ENCODE peak calls at places on chromosomes 6 and 20, in nine cellular contexts. One of them, this sample, is unnamed.

GRCh38 chr6:35047265-35048011 is 93.7 kb downstream of the TCP11 start:
- DNase-seq in naive B cell: no peak
- DNase-seq in epithelial cell of prostate: no peak
- DNase-seq in activated naive CD8-positive, alpha-beta T cell treated with anti-CD3 and anti-CD28 coated beads, Interleukin-2, amount 50 U/mL, for 16 hours: no peak
- DNase-seq in CD8-positive, alpha-beta T cell: no peak
- DNase-seq in activated T-helper 1 cell treated with anti-CD3 and anti-CD28 coated beads, Interleukin-2, amount 50 U/mL, for 16 hours: no peak
- DNase-seq in endothelial cell: no peak
- DNase-seq in T-cell: no peak
- DNase-seq in stimulated activated naive CD8-positive, alpha-beta T cell treated with anti-CD3 and anti-CD28 coated beads, Interleukin-15, amount 100 ng/mL, for 72 hours: no peak
- DNase-seq in this sample: no peak

GRCh38 chr20:38645318-38645717 is 43.7 kb downstream of the ARHGAP40 start:
- DNase-seq in naive B cell: peak; percentile 7
- DNase-seq in epithelial cell of prostate: no peak
- DNase-seq in activated naive CD8-positive, alpha-beta T cell treated with anti-CD3 and anti-CD28 coated beads, Interleukin-2, amount 50 U/mL, for 16 hours: no peak
- DNase-seq in CD8-positive, alpha-beta T cell: no peak
- DNase-seq in activated T-helper 1 cell treated with anti-CD3 and anti-CD28 coated beads, Interleukin-2, amount 50 U/mL, for 16 hours: no peak
- DNase-seq in endothelial cell: no peak
- DNase-seq in T-cell: no peak
- DNase-seq in stimulated activated naive CD8-positive, alpha-beta T cell treated with anti-CD3 and anti-CD28 coated beads, Interleukin-15, amount 100 ng/mL, for 72 hours: no peak
- DNase-seq in this sample: no peak

GRCh38 chr6:44068607-44069296 is 58.5 kb downstream of the MRPL14 start:
- DNase-seq in naive B cell: no peak
- DNase-seq in epithelial cell of prostate: no peak
- DNase-seq in activated naive CD8-positive, alpha-beta T cell treated with anti-CD3 and anti-CD28 coated beads, Interleukin-2, amount 50 U/mL, for 16 hours: no peak
- DNase-seq in CD8-positive, alpha-beta T cell: no peak
- DNase-seq in activated T-helper 1 cell treated with anti-CD3 and anti-CD28 coated beads, Interleukin-2, amount 50 U/mL, for 16 hours: no peak
- DNase-seq in endothelial cell: no peak
- DNase-seq in T-cell: no peak
- DNase-seq in stimulated activated naive CD8-positive, alpha-beta T cell treated with anti-CD3 and anti-CD28 coated beads, Interleukin-15, amount 100 ng/mL, for 72 hours: no peak
- DNase-seq in this sample: no peak

GRCh38 chr20:57459278-57459677 is 65.7 kb downstream of the CTCFL start:
- DNase-seq in naive B cell: no peak
- DNase-seq in epithelial cell of prostate: no peak
- DNase-seq in activated naive CD8-positive, alpha-beta T cell treated with anti-CD3 and anti-CD28 coated beads, Interleukin-2, amount 50 U/mL, for 16 hours: no peak
- DNase-seq in CD8-positive, alpha-beta T cell: no peak
- DNase-seq in activated T-helper 1 cell treated with anti-CD3 and anti-CD28 coated beads, Interleukin-2, amount 50 U/mL, for 16 hours: no peak
- DNase-seq in endothelial cell: no peak
- DNase-seq in T-cell: no peak
- DNase-seq in stimulated activated naive CD8-positive, alpha-beta T cell treated with anti-CD3 and anti-CD28 coated beads, Interleukin-15, amount 100 ng/mL, for 72 hours: no peak
- DNase-seq in this sample: no peak

GRCh38 chr6:56246544-56246940 is 838 bp downstream of the COL21A1 start:
- DNase-seq in naive B cell: no peak
- DNase-seq in epithelial cell of prostate: no peak
- DNase-seq in activated naive CD8-positive, alpha-beta T cell treated with anti-CD3 and anti-CD28 coated beads, Interleukin-2, amount 50 U/mL, for 16 hours: no peak
- DNase-seq in CD8-positive, alpha-beta T cell: no peak
- DNase-seq in activated T-helper 1 cell treated with anti-CD3 and anti-CD28 coated beads, Interleukin-2, amount 50 U/mL, for 16 hours: no peak
- DNase-seq in endothelial cell: no peak
- DNase-seq in T-cell: no peak
- DNase-seq in stimulated activated naive CD8-positive, alpha-beta T cell treated with anti-CD3 and anti-CD28 coated beads, Interleukin-15, amount 100 ng/mL, for 72 hours: no peak
- DNase-seq in this sample: no peak

GRCh38 chr6:43120938-43121913 is 45.1 kb downstream of the PTK7 start:
- DNase-seq in naive B cell: no peak
- DNase-seq in epithelial cell of prostate: peak; percentile 70
- DNase-seq in activated naive CD8-positive, alpha-beta T cell treated with anti-CD3 and anti-CD28 coated beads, Interleukin-2, amount 50 U/mL, for 16 hours: no peak
- DNase-seq in CD8-positive, alpha-beta T cell: no peak
- DNase-seq in activated T-helper 1 cell treated with anti-CD3 and anti-CD28 coated beads, Interleukin-2, amount 50 U/mL, for 16 hours: no peak
- DNase-seq in endothelial cell: no peak
- DNase-seq in T-cell: no peak
- DNase-seq in stimulated activated naive CD8-positive, alpha-beta T cell treated with anti-CD3 and anti-CD28 coated beads, Interleukin-15, amount 100 ng/mL, for 72 hours: no peak
- DNase-seq in this sample: no peak

GRCh38 chr6:112232845-112233256 is 21.5 kb downstream of the LAMA4 start:
- DNase-seq in naive B cell: no peak
- DNase-seq in epithelial cell of prostate: no peak
- DNase-seq in activated naive CD8-positive, alpha-beta T cell treated with anti-CD3 and anti-CD28 coated beads, Interleukin-2, amount 50 U/mL, for 16 hours: no peak
- DNase-seq in CD8-positive, alpha-beta T cell: no peak
- DNase-seq in activated T-helper 1 cell treated with anti-CD3 and anti-CD28 coated beads, Interleukin-2, amount 50 U/mL, for 16 hours: no peak
- DNase-seq in endothelial cell: no peak
- DNase-seq in T-cell: no peak
- DNase-seq in stimulated activated naive CD8-positive, alpha-beta T cell treated with anti-CD3 and anti-CD28 coated beads, Interleukin-15, amount 100 ng/mL, for 72 hours: no peak
- DNase-seq in this sample: no peak

GRCh38 chr6:42714098-42714761 is 8.2 kb downstream of the PRPH2 start:
- DNase-seq in naive B cell: no peak
- DNase-seq in epithelial cell of prostate: no peak
- DNase-seq in activated naive CD8-positive, alpha-beta T cell treated with anti-CD3 and anti-CD28 coated beads, Interleukin-2, amount 50 U/mL, for 16 hours: no peak
- DNase-seq in CD8-positive, alpha-beta T cell: no peak
- DNase-seq in activated T-helper 1 cell treated with anti-CD3 and anti-CD28 coated beads, Interleukin-2, amount 50 U/mL, for 16 hours: no peak
- DNase-seq in endothelial cell: no peak
- DNase-seq in T-cell: no peak
- DNase-seq in stimulated activated naive CD8-positive, alpha-beta T cell treated with anti-CD3 and anti-CD28 coated beads, Interleukin-15, amount 100 ng/mL, for 72 hours: no peak
- DNase-seq in this sample: no peak

GRCh38 chr6:54907316-54907715 is 60.7 kb downstream of the FAM83B start:
- DNase-seq in naive B cell: no peak
- DNase-seq in epithelial cell of prostate: no peak
- DNase-seq in activated naive CD8-positive, alpha-beta T cell treated with anti-CD3 and anti-CD28 coated beads, Interleukin-2, amount 50 U/mL, for 16 hours: no peak
- DNase-seq in CD8-positive, alpha-beta T cell: no peak
- DNase-seq in activated T-helper 1 cell treated with anti-CD3 and anti-CD28 coated beads, Interleukin-2, amount 50 U/mL, for 16 hours: no peak
- DNase-seq in endothelial cell: no peak
- DNase-seq in T-cell: no peak
- DNase-seq in stimulated activated naive CD8-positive, alpha-beta T cell treated with anti-CD3 and anti-CD28 coated beads, Interleukin-15, amount 100 ng/mL, for 72 hours: no peak
- DNase-seq in this sample: no peak

GRCh38 chr20:5722927-5723326 is 27.3 kb upstream of the SHLD1 start:
- DNase-seq in naive B cell: no peak
- DNase-seq in epithelial cell of prostate: no peak
- DNase-seq in activated naive CD8-positive, alpha-beta T cell treated with anti-CD3 and anti-CD28 coated beads, Interleukin-2, amount 50 U/mL, for 16 hours: no peak
- DNase-seq in CD8-positive, alpha-beta T cell: peak; percentile 54
- DNase-seq in activated T-helper 1 cell treated with anti-CD3 and anti-CD28 coated beads, Interleukin-2, amount 50 U/mL, for 16 hours: no peak
- DNase-seq in endothelial cell: no peak
- DNase-seq in T-cell: no peak
- DNase-seq in stimulated activated naive CD8-positive, alpha-beta T cell treated with anti-CD3 and anti-CD28 coated beads, Interleukin-15, amount 100 ng/mL, for 72 hours: no peak
- DNase-seq in this sample: peak; percentile 37

GRCh38 chr6:40444811-40445210 is 142.4 kb downstream of the LRFN2 start:
- DNase-seq in naive B cell: no peak
- DNase-seq in epithelial cell of prostate: peak; percentile 33
- DNase-seq in activated naive CD8-positive, alpha-beta T cell treated with anti-CD3 and anti-CD28 coated beads, Interleukin-2, amount 50 U/mL, for 16 hours: no peak
- DNase-seq in CD8-positive, alpha-beta T cell: no peak
- DNase-seq in activated T-helper 1 cell treated with anti-CD3 and anti-CD28 coated beads, Interleukin-2, amount 50 U/mL, for 16 hours: no peak
- DNase-seq in endothelial cell: no peak
- DNase-seq in T-cell: no peak
- DNase-seq in stimulated activated naive CD8-positive, alpha-beta T cell treated with anti-CD3 and anti-CD28 coated beads, Interleukin-15, amount 100 ng/mL, for 72 hours: no peak
- DNase-seq in this sample: no peak

GRCh38 chr6:3746119-3746691 is 5.3 kb downstream of the PXDC1 start:
- DNase-seq in naive B cell: peak; percentile 75
- DNase-seq in epithelial cell of prostate: no peak
- DNase-seq in activated naive CD8-positive, alpha-beta T cell treated with anti-CD3 and anti-CD28 coated beads, Interleukin-2, amount 50 U/mL, for 16 hours: no peak
- DNase-seq in CD8-positive, alpha-beta T cell: no peak
- DNase-seq in activated T-helper 1 cell treated with anti-CD3 and anti-CD28 coated beads, Interleukin-2, amount 50 U/mL, for 16 hours: no peak
- DNase-seq in endothelial cell: no peak
- DNase-seq in T-cell: no peak
- DNase-seq in stimulated activated naive CD8-positive, alpha-beta T cell treated with anti-CD3 and anti-CD28 coated beads, Interleukin-15, amount 100 ng/mL, for 72 hours: no peak
- DNase-seq in this sample: no peak

GRCh38 chr20:8209061-8209460 is 77.0 kb downstream of the PLCB1 start:
- DNase-seq in naive B cell: no peak
- DNase-seq in epithelial cell of prostate: no peak
- DNase-seq in activated naive CD8-positive, alpha-beta T cell treated with anti-CD3 and anti-CD28 coated beads, Interleukin-2, amount 50 U/mL, for 16 hours: no peak
- DNase-seq in CD8-positive, alpha-beta T cell: no peak
- DNase-seq in activated T-helper 1 cell treated with anti-CD3 and anti-CD28 coated beads, Interleukin-2, amount 50 U/mL, for 16 hours: no peak
- DNase-seq in endothelial cell: no peak
- DNase-seq in T-cell: no peak
- DNase-seq in stimulated activated naive CD8-positive, alpha-beta T cell treated with anti-CD3 and anti-CD28 coated beads, Interleukin-15, amount 100 ng/mL, for 72 hours: no peak
- DNase-seq in this sample: no peak

GRCh38 chr6:149888113-149888512 is 9.8 kb downstream of the RAET1E start:
- DNase-seq in naive B cell: no peak
- DNase-seq in epithelial cell of prostate: no peak
- DNase-seq in activated naive CD8-positive, alpha-beta T cell treated with anti-CD3 and anti-CD28 coated beads, Interleukin-2, amount 50 U/mL, for 16 hours: no peak
- DNase-seq in CD8-positive, alpha-beta T cell: no peak
- DNase-seq in activated T-helper 1 cell treated with anti-CD3 and anti-CD28 coated beads, Interleukin-2, amount 50 U/mL, for 16 hours: no peak
- DNase-seq in endothelial cell: no peak
- DNase-seq in T-cell: no peak
- DNase-seq in stimulated activated naive CD8-positive, alpha-beta T cell treated with anti-CD3 and anti-CD28 coated beads, Interleukin-15, amount 100 ng/mL, for 72 hours: no peak
- DNase-seq in this sample: no peak

GRCh38 chr6:168098431-168098861 is 19.4 kb upstream of the FRMD1 start:
- DNase-seq in naive B cell: no peak
- DNase-seq in epithelial cell of prostate: no peak
- DNase-seq in activated naive CD8-positive, alpha-beta T cell treated with anti-CD3 and anti-CD28 coated beads, Interleukin-2, amount 50 U/mL, for 16 hours: no peak
- DNase-seq in CD8-positive, alpha-beta T cell: no peak
- DNase-seq in activated T-helper 1 cell treated with anti-CD3 and anti-CD28 coated beads, Interleukin-2, amount 50 U/mL, for 16 hours: no peak
- DNase-seq in endothelial cell: no peak
- DNase-seq in T-cell: no peak
- DNase-seq in stimulated activated naive CD8-positive, alpha-beta T cell treated with anti-CD3 and anti-CD28 coated beads, Interleukin-15, amount 100 ng/mL, for 72 hours: no peak
- DNase-seq in this sample: no peak

GRCh38 chr20:12575352-12576095 is 433.2 kb upstream of the SPTLC3 start:
- DNase-seq in naive B cell: no peak
- DNase-seq in epithelial cell of prostate: peak; percentile 33
- DNase-seq in activated naive CD8-positive, alpha-beta T cell treated with anti-CD3 and anti-CD28 coated beads, Interleukin-2, amount 50 U/mL, for 16 hours: no peak
- DNase-seq in CD8-positive, alpha-beta T cell: no peak
- DNase-seq in activated T-helper 1 cell treated with anti-CD3 and anti-CD28 coated beads, Interleukin-2, amount 50 U/mL, for 16 hours: no peak
- DNase-seq in endothelial cell: no peak
- DNase-seq in T-cell: no peak
- DNase-seq in stimulated activated naive CD8-positive, alpha-beta T cell treated with anti-CD3 and anti-CD28 coated beads, Interleukin-15, amount 100 ng/mL, for 72 hours: no peak
- DNase-seq in this sample: no peak

GRCh38 chr20:37534401-37535157 is 6.9 kb upstream of the BLCAP start:
- DNase-seq in naive B cell: peak; percentile 79
- DNase-seq in epithelial cell of prostate: no peak
- DNase-seq in activated naive CD8-positive, alpha-beta T cell treated with anti-CD3 and anti-CD28 coated beads, Interleukin-2, amount 50 U/mL, for 16 hours: peak; percentile 14
- DNase-seq in CD8-positive, alpha-beta T cell: no peak
- DNase-seq in activated T-helper 1 cell treated with anti-CD3 and anti-CD28 coated beads, Interleukin-2, amount 50 U/mL, for 16 hours: no peak
- DNase-seq in endothelial cell: peak; percentile 69
- DNase-seq in T-cell: peak; percentile 42
- DNase-seq in stimulated activated naive CD8-positive, alpha-beta T cell treated with anti-CD3 and anti-CD28 coated beads, Interleukin-15, amount 100 ng/mL, for 72 hours: peak; percentile 46
- DNase-seq in this sample: peak; percentile 37

This sample was measured in CD8-positive, alpha-beta memory T cell.